ENCODE peak calls at places on chromosomes 11 and 22, in four cellular contexts. G is pancreas, L is NCI-H69, O is NCI-H748 treated with DMSO at 0.1 percent for 48 hours. Y is an unnamed sample.

GRCh38 chr11:113934797-113935196 is 30.2 kb downstream of the HTR3B start:
- DNase-seq in O (peak), L (peak), G (no peak), Y (no peak)

GRCh38 chr22:40499187-40499753 is 128.9 kb downstream of the SGSM3 start:
- DNase-seq in O (no peak), L (peak), G (no peak), Y (no peak)

GRCh38 chr22:39253427-39254070 is 8.8 kb upstream of the PDGFB start:
- DNase-seq in L (peak), O (no peak), G (peak), Y (no peak)

GRCh38 chr11:16969010-16970004 is 44.9 kb downstream of the PLEKHA7 start:
- DNase-seq in G (no peak), L (no peak), O (no peak), Y (peak)

GRCh38 chr11:10305262-10305963 is 540 bp downstream of the ADM start:
- DNase-seq in O (peak), L (peak), G (peak), Y (peak)

GRCh38 chr22:26597480-26597879 is 7.5 kb upstream of the TPST2 start:
- DNase-seq in O (no peak), G (no peak), L (no peak), Y (no peak)

GRCh38 chr11:96257972-96258951 is 84.7 kb downstream of the MAML2 start:
- DNase-seq in O (no peak), L (peak), G (no peak), Y (no peak)

GRCh38 chr11:27249208-27249509 is 113.9 kb downstream of the CCDC34 start:
- DNase-seq in G (no peak), L (no peak), O (no peak), Y (peak)

GRCh38 chr11:24932110-24933000 is 435.5 kb downstream of the LUZP2 start:
- DNase-seq in L (peak), O (no peak), G (no peak), Y (no peak)

GRCh38 chr11:78325274-78325781 is 92.3 kb downstream of the GAB2 start:
- DNase-seq in L (no peak), O (no peak), G (no peak), Y (no peak)

GRCh38 chr22:39547587-39547947 is 15.0 kb upstream of the RPS19BP1 start:
- DNase-seq in L (no peak), O (no peak), G (no peak), Y (no peak)

GRCh38 chr22:49328630-49329405 is 498.9 kb downstream of the BRD1 start:
- DNase-seq in L (no peak), O (no peak), G (peak), Y (no peak)

GRCh38 chr22:41201146-41201545 is 4.0 kb upstream of the L3MBTL2 start:
- DNase-seq in G (no peak), O (no peak), L (peak), Y (no peak)

GRCh38 chr11:74466916-74467885 is at the start of gene KCNE3:
- DNase-seq in G (peak), L (no peak), O (no peak), Y (no peak)

GRCh38 chr11:67604815-67605214 is 1.9 kb upstream of the NDUFV1 start:
- DNase-seq in L (no peak), G (no peak), O (no peak), Y (peak)

Y was measured in NCI-H82.